ENCODE peak calls at places on chromosomes 12 and 14, in four cellular contexts. G is heart right ventricle, P is fibroblast of lung, L is astrocyte. B is an unnamed sample.
A peak's percentile ranks its signal among the peaks of the same experiment; 100 is the strongest.

GRCh38 chr12:113766133-113766879 is 199.8 kb downstream of the RBM19 start:
- DNase-seq in G (no peak), L (no peak), P (no peak), B (no peak)

GRCh38 chr14:26694521-26694920 is 96.7 kb upstream of the NOVA1 start:
- DNase-seq in P (no peak), G (no peak), L (no peak), B (no peak)

GRCh38 chr12:5047729-5048128 is 4.0 kb downstream of the KCNA5 start:
- DNase-seq in P (no peak), L (no peak), G (no peak), B (no peak)

GRCh38 chr12:124588689-124589318 is 21.4 kb upstream of the NCOR2 start:
- DNase-seq in G (peak; percentile 75), P (peak; percentile 87), L (peak; percentile 81), B (no peak)

GRCh38 chr14:52397844-52398243 is 83.7 kb downstream of the PTGER2 start:
- DNase-seq in G (no peak), L (no peak), P (no peak), B (no peak)

GRCh38 chr12:97805086-97805485 is 342.5 kb downstream of the RMST start:
- DNase-seq in L (no peak), P (no peak), G (no peak), B (no peak)

GRCh38 chr14:83196235-83196634 is 1662.6 kb upstream of the SEL1L start:
- DNase-seq in P (no peak), G (no peak), L (no peak), B (no peak)

GRCh38 chr14:77203611-77204456 is 22.2 kb downstream of the TMEM63C start:
- DNase-seq in G (no peak), L (no peak), P (no peak), B (peak; percentile 41)

GRCh38 chr14:51575225-51576111 is 76.2 kb upstream of the FRMD6 start:
- DNase-seq in G (peak; percentile 7), P (no peak), L (no peak), B (no peak)

GRCh38 chr12:7090222-7090998 is 1.8 kb downstream of the C1R start:
- DNase-seq in L (no peak), P (no peak), G (no peak), B (no peak)

GRCh38 chr12:53198470-53199110 is 8.5 kb downstream of the ITGB7 start:
- DNase-seq in L (no peak), P (no peak), G (no peak), B (no peak)

GRCh38 chr12:3022411-3022810 is 54.8 kb upstream of the TSPAN9 start:
- DNase-seq in P (no peak), L (no peak), G (no peak), B (peak; percentile 41)

GRCh38 chr12:67002711-67003110 is 266.4 kb upstream of the CAND1 start:
- DNase-seq in L (no peak), G (no peak), P (peak; percentile 3), B (no peak)

GRCh38 chr12:85183855-85184254 is 96.2 kb upstream of the ALX1 start:
- DNase-seq in G (no peak), P (no peak), L (no peak), B (no peak)

GRCh38 chr12:80189241-80189640 is 89.9 kb downstream of the OTOGL start:
- DNase-seq in L (peak; percentile 92), G (no peak), P (peak; percentile 93), B (no peak)

GRCh38 chr12:120145164-120145563 is 28.6 kb upstream of the RAB35 start:
- DNase-seq in P (no peak), G (no peak), L (no peak), B (no peak)

GRCh38 chr12:117567644-117568043 is 206.2 kb upstream of the NOS1 start:
- DNase-seq in G (no peak), P (no peak), L (no peak), B (no peak)

GRCh38 chr14:75982724-75983358 is 1.0 kb upstream of the TGFB3 start:
- DNase-seq in L (no peak), P (peak; percentile 49), G (peak; percentile 81), B (peak; percentile 77)

GRCh38 chr12:92408072-92408900 is 262.6 kb upstream of the BTG1 start:
- DNase-seq in G (peak; percentile 23), P (no peak), L (no peak), B (no peak)

GRCh38 chr12:70354777-70355176 is 11.3 kb upstream of the KCNMB4 start:
- DNase-seq in P (no peak), G (no peak), L (no peak), B (no peak)

GRCh38 chr12:57208946-57209282 is 7.7 kb upstream of the NXPH4 start:
- DNase-seq in L (no peak), G (peak; percentile 83), P (no peak), B (no peak)

GRCh38 chr12:101875112-101875961 is 2.0 kb upstream of the DRAM1 start:
- DNase-seq in L (peak; percentile 22), G (no peak), P (peak; percentile 32), B (no peak)

GRCh38 chr14:105275267-105275946 is 25.4 kb downstream of the BRF1 start:
- DNase-seq in P (peak; percentile 22), L (peak; percentile 10), G (no peak), B (peak; percentile 56)

GRCh38 chr14:80784824-80785223 is 156.7 kb downstream of the CEP128 start:
- DNase-seq in L (no peak), P (no peak), G (no peak), B (no peak)

GRCh38 chr12:118549506-118550109 is 173.3 kb downstream of the SUDS3 start:
- DNase-seq in L (no peak), G (no peak), P (no peak), B (no peak)

GRCh38 chr14:82889701-82890100 is 1356.0 kb upstream of the SEL1L start:
- DNase-seq in L (no peak), P (no peak), G (no peak), B (no peak)

GRCh38 chr14:63854330-63854729 is 1.5 kb downstream of the SYNE2 start:
- DNase-seq in P (no peak), L (no peak), G (no peak), B (no peak)
- H3K27ac ChIP-seq in P (no peak overlapping the region), L (no peak overlapping the region), G (peak overlapping the region; percentile 93), B (peak overlapping the region; percentile 94)

DNA sequence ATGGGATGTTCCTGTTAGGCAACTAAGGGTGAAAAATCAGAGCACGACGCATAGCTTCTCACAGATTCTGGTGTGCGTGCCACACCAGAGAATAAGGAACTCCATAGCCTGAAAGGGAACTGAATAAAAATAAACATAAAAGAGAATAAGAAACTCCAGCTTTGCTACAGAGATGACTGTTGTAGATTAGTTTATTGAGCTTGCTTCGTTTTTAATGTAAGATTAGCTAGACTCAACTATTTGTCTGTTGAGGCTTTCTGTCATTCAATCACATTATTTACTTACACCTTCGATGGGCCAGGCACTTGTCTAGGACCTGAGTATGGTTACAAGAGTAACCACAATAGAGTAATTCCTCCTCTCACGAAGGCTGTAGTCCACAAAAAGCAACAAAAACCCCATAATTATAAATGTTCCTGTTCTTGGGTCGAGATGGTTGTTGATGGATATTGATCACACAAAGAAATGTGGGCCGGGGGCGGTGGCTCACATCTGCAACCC is 807 bp upstream of the ZCCHC8 start:
- DNase-seq in P (no peak), G (no peak), L (no peak), B (no peak)
- TF ChIP-seq CTCF in P (no peak), G (no peak), L (no peak), B (no peak)

GRCh38 chr12:11685716-11686115 is 36.2 kb downstream of the ETV6 start:
- DNase-seq in L (peak; percentile 33), G (no peak), P (peak; percentile 58), B (no peak)
- H3K27ac ChIP-seq in L (no peak overlapping the region), G (no peak overlapping the region), P (no peak overlapping the region), B (no peak overlapping the region)

GRCh38 chr12:51246254-51246853 is 7.7 kb downstream of the DAZAP2 start:
- DNase-seq in G (peak; percentile 29), L (peak; percentile 53), P (peak; percentile 63), B (no peak)
- TF ChIP-seq CTCF in G (no peak), L (no peak), P (no peak), B (no peak)

GRCh38 chr14:68628605-68629310 is 164.1 kb downstream of the ZFP36L1 start:
- DNase-seq in P (no peak), L (no peak), G (no peak), B (no peak)
- H3K27ac ChIP-seq in P (no peak overlapping the region), L (no peak overlapping the region), G (peak overlapping the region; percentile 25), B (no peak overlapping the region)

DNA sequence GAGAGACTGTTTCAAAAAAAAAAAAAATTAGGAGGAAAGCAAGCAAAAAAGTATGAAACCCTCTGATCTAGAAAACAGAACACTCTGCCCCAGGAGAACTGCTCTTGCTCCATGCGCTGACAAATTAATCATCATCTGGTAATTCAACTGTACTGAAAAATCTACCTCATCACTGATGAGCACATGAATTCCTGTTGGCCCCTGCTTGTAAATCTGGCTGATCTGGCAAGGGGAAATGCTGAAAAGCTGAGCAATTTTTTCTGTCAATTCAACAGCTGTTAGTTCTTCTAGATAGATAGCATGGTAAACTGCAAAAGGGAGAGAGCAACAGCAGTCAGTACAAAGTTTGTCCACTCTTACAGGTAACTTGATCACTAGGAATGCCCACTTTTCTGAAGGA is 15.2 kb upstream of the CSRNP2 start:
- DNase-seq in P (peak; percentile 37), G (no peak), L (peak; percentile 23), B (no peak)
- TF ChIP-seq CTCF in P (no peak), G (no peak), L (no peak), B (no peak)

DNA sequence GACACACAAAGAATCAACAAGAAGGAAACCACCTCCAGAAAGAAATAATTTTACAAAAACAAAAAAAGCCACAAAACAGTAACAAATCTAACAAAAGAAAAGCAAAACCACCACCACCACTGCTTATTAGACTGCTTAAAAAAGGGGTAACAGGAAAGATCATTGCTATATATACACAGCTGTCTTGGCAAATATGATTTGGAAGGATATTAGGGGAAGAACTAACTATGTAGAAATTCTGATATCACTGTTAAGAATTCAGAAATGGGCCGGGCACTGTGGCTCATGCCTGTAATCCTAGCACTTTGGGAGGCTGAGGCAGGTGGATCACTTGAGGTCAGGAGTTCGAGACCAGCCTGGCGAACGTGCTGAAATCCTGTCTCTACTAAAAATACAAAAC is 92.5 kb downstream of the DENND5B start:
- DNase-seq in P (no peak), L (no peak), G (no peak), B (no peak)
- H3K27ac ChIP-seq in P (no peak overlapping the region), L (no peak overlapping the region), G (no peak overlapping the region), B (no peak overlapping the region)